ENCODE peak calls at places on chromosome 10, in six cellular contexts. One of them, this sample, is unnamed. For H3K4me1, the result is how much of the 10 kb centered on the place peaks cover.

GRCh38 chr10:51986531-51986930 is 287.1 kb upstream of the CSTF2T start:
- DNase-seq in left ventricle myocardium inferior: no peak
- DNase-seq in transverse colon: no peak
- DNase-seq in RWPE2: no peak
- DNase-seq in small intestine: peak
- DNase-seq in body of pancreas: no peak
- DNase-seq in this sample: no peak

GRCh38 chr10:271201-271600 is 135.9 kb downstream of the ZMYND11 start:
- DNase-seq in left ventricle myocardium inferior: no peak
- DNase-seq in transverse colon: no peak
- DNase-seq in RWPE2: no peak
- DNase-seq in small intestine: no peak
- DNase-seq in body of pancreas: no peak
- DNase-seq in this sample: no peak

GRCh38 chr10:32851301-32851700 is 106.7 kb downstream of the ITGB1 start:
- DNase-seq in left ventricle myocardium inferior: no peak
- DNase-seq in transverse colon: no peak
- DNase-seq in RWPE2: no peak
- DNase-seq in small intestine: no peak
- DNase-seq in body of pancreas: no peak
- DNase-seq in this sample: no peak

GRCh38 chr10:127921075-127921750 is 14.3 kb downstream of the PTPRE start:
- DNase-seq in left ventricle myocardium inferior: no peak
- DNase-seq in transverse colon: no peak
- DNase-seq in RWPE2: no peak
- DNase-seq in small intestine: no peak
- DNase-seq in body of pancreas: no peak
- DNase-seq in this sample: no peak

GRCh38 chr10:73413108-73413527 is 740 bp downstream of the ANXA7 start:
- DNase-seq in left ventricle myocardium inferior: no peak
- DNase-seq in transverse colon: peak
- DNase-seq in RWPE2: no peak
- DNase-seq in small intestine: peak
- DNase-seq in body of pancreas: peak
- DNase-seq in this sample: no peak

GRCh38 chr10:43254881-43255643 is 11.8 kb downstream of the RASGEF1A start:
- DNase-seq in left ventricle myocardium inferior: peak
- DNase-seq in transverse colon: no peak
- DNase-seq in RWPE2: no peak
- DNase-seq in small intestine: no peak
- DNase-seq in body of pancreas: peak
- DNase-seq in this sample: no peak

GRCh38 chr10:131453772-131454634 is 142.5 kb upstream of the TCERG1L start:
- DNase-seq in left ventricle myocardium inferior: peak
- DNase-seq in transverse colon: peak
- DNase-seq in RWPE2: no peak
- DNase-seq in small intestine: peak
- DNase-seq in body of pancreas: peak
- DNase-seq in this sample: no peak

GRCh38 chr10:470339-471003 is 219.0 kb downstream of the DIP2C start:
- DNase-seq in left ventricle myocardium inferior: no peak
- DNase-seq in transverse colon: no peak
- DNase-seq in RWPE2: no peak
- DNase-seq in small intestine: no peak
- DNase-seq in body of pancreas: no peak
- DNase-seq in this sample: no peak

GRCh38 chr10:32402499-32402898 is 43.4 kb upstream of the CCDC7 start:
- DNase-seq in left ventricle myocardium inferior: no peak
- DNase-seq in transverse colon: no peak
- DNase-seq in RWPE2: no peak
- DNase-seq in small intestine: no peak
- DNase-seq in body of pancreas: no peak
- DNase-seq in this sample: no peak

GRCh38 chr10:73648975-73649829 is 6.6 kb downstream of the SYNPO2L start:
- DNase-seq in left ventricle myocardium inferior: no peak
- DNase-seq in transverse colon: no peak
- DNase-seq in RWPE2: no peak
- DNase-seq in small intestine: no peak
- DNase-seq in body of pancreas: no peak
- DNase-seq in this sample: no peak

GRCh38 chr10:45373003-45373782 is 823 bp upstream of the ALOX5 start:
- DNase-seq in left ventricle myocardium inferior: no peak
- DNase-seq in transverse colon: peak
- DNase-seq in RWPE2: no peak
- DNase-seq in small intestine: no peak
- DNase-seq in body of pancreas: peak
- DNase-seq in this sample: no peak

GRCh38 chr10:23383637-23384036 is 39.0 kb upstream of the C10orf67 start:
- DNase-seq in left ventricle myocardium inferior: no peak
- DNase-seq in transverse colon: no peak
- DNase-seq in RWPE2: no peak
- DNase-seq in small intestine: no peak
- DNase-seq in body of pancreas: no peak
- DNase-seq in this sample: no peak

GRCh38 chr10:60951272-60951724 is 7.3 kb upstream of the RHOBTB1 start:
- DNase-seq in left ventricle myocardium inferior: no peak
- DNase-seq in transverse colon: no peak
- DNase-seq in RWPE2: no peak
- DNase-seq in small intestine: no peak
- DNase-seq in body of pancreas: no peak
- DNase-seq in this sample: no peak

GRCh38 chr10:52348037-52348564 is 34.0 kb downstream of the DKK1 start:
- DNase-seq in left ventricle myocardium inferior: no peak
- DNase-seq in transverse colon: no peak
- DNase-seq in RWPE2: no peak
- DNase-seq in small intestine: no peak
- DNase-seq in body of pancreas: no peak
- DNase-seq in this sample: no peak

GRCh38 chr10:131315343-131315742 is 3.8 kb upstream of the TCERG1L start:
- DNase-seq in left ventricle myocardium inferior: no peak
- DNase-seq in transverse colon: no peak
- DNase-seq in RWPE2: no peak
- DNase-seq in small intestine: no peak
- DNase-seq in body of pancreas: no peak
- DNase-seq in this sample: no peak

GRCh38 chr10:99937630-99938029 is 72.1 kb downstream of the DNMBP start:
- DNase-seq in left ventricle myocardium inferior: no peak
- DNase-seq in transverse colon: no peak
- DNase-seq in RWPE2: no peak
- DNase-seq in small intestine: peak
- DNase-seq in body of pancreas: no peak
- DNase-seq in this sample: no peak

GRCh38 chr10:63708421-63708820 is 187.2 kb downstream of the REEP3 start:
- DNase-seq in left ventricle myocardium inferior: no peak
- DNase-seq in transverse colon: no peak
- DNase-seq in RWPE2: no peak
- DNase-seq in small intestine: no peak
- DNase-seq in body of pancreas: no peak
- DNase-seq in this sample: no peak

GRCh38 chr10:47181057-47181849 is 118.7 kb upstream of the GDF10 start:
- DNase-seq in left ventricle myocardium inferior: no peak
- DNase-seq in transverse colon: no peak
- DNase-seq in RWPE2: no peak
- DNase-seq in small intestine: no peak
- DNase-seq in body of pancreas: no peak
- DNase-seq in this sample: no peak

GRCh38 chr10:47176206-47176902 is 123.6 kb upstream of the GDF10 start:
- DNase-seq in left ventricle myocardium inferior: no peak
- DNase-seq in transverse colon: no peak
- DNase-seq in RWPE2: no peak
- DNase-seq in small intestine: no peak
- DNase-seq in body of pancreas: no peak
- DNase-seq in this sample: no peak

GRCh38 chr10:47176903-47177860 is 122.8 kb upstream of the GDF10 start:
- DNase-seq in left ventricle myocardium inferior: no peak
- DNase-seq in transverse colon: no peak
- DNase-seq in RWPE2: no peak
- DNase-seq in small intestine: no peak
- DNase-seq in body of pancreas: no peak
- DNase-seq in this sample: no peak

GRCh38 chr10:47179291-47179647 is 120.7 kb upstream of the GDF10 start:
- DNase-seq in left ventricle myocardium inferior: no peak
- DNase-seq in transverse colon: no peak
- DNase-seq in RWPE2: no peak
- DNase-seq in small intestine: no peak
- DNase-seq in body of pancreas: no peak
- DNase-seq in this sample: no peak

GRCh38 chr10:47178537-47179290 is 121.3 kb upstream of the GDF10 start:
- DNase-seq in left ventricle myocardium inferior: no peak
- DNase-seq in transverse colon: no peak
- DNase-seq in RWPE2: no peak
- DNase-seq in small intestine: no peak
- DNase-seq in body of pancreas: no peak
- DNase-seq in this sample: no peak
- H3K4me1 ChIP-seq in left ventricle myocardium inferior: under half
- H3K4me1 ChIP-seq in transverse colon: under half
- H3K4me1 ChIP-seq in RWPE2: under half
- H3K4me1 ChIP-seq in small intestine: under half
- H3K4me1 ChIP-seq in body of pancreas: under half
- H3K4me1 ChIP-seq in this sample: under half

GRCh38 chr10:59360605-59361515 is 1.5 kb downstream of the FAM13C start:
- DNase-seq in left ventricle myocardium inferior: no peak
- DNase-seq in transverse colon: no peak
- DNase-seq in RWPE2: no peak
- DNase-seq in small intestine: no peak
- DNase-seq in body of pancreas: no peak
- DNase-seq in this sample: no peak

GRCh38 chr10:59354434-59354833 is 7.9 kb downstream of the FAM13C start:
- DNase-seq in left ventricle myocardium inferior: no peak
- DNase-seq in transverse colon: no peak
- DNase-seq in RWPE2: no peak
- DNase-seq in small intestine: no peak
- DNase-seq in body of pancreas: no peak
- DNase-seq in this sample: no peak

GRCh38 chr10:59362184-59362966 is at the start of gene FAM13C:
- DNase-seq in left ventricle myocardium inferior: peak
- DNase-seq in transverse colon: peak
- DNase-seq in RWPE2: peak
- DNase-seq in small intestine: peak
- DNase-seq in body of pancreas: peak
- DNase-seq in this sample: peak

GRCh38 chr10:59361659-59362183 is 628 bp downstream of the FAM13C start:
- DNase-seq in left ventricle myocardium inferior: no peak
- DNase-seq in transverse colon: no peak
- DNase-seq in RWPE2: no peak
- DNase-seq in small intestine: peak
- DNase-seq in body of pancreas: no peak
- DNase-seq in this sample: no peak

GRCh38 chr10:59358576-59358975 is 3.8 kb downstream of the FAM13C start:
- DNase-seq in left ventricle myocardium inferior: no peak
- DNase-seq in transverse colon: no peak
- DNase-seq in RWPE2: no peak
- DNase-seq in small intestine: no peak
- DNase-seq in body of pancreas: no peak
- DNase-seq in this sample: no peak
- H3K4me1 ChIP-seq in left ventricle myocardium inferior: under half
- H3K4me1 ChIP-seq in transverse colon: under half
- H3K4me1 ChIP-seq in RWPE2: under half
- H3K4me1 ChIP-seq in small intestine: under half
- H3K4me1 ChIP-seq in body of pancreas: under half
- H3K4me1 ChIP-seq in this sample: under half

GRCh38 chr10:92847185-92847864 is 995 bp upstream of the EXOC6 start:
- DNase-seq in left ventricle myocardium inferior: no peak
- DNase-seq in transverse colon: no peak
- DNase-seq in RWPE2: no peak
- DNase-seq in small intestine: peak
- DNase-seq in body of pancreas: no peak
- DNase-seq in this sample: no peak
- H3K4me1 ChIP-seq in left ventricle myocardium inferior: under half
- H3K4me1 ChIP-seq in transverse colon: under half
- H3K4me1 ChIP-seq in RWPE2: under half
- H3K4me1 ChIP-seq in small intestine: under half
- H3K4me1 ChIP-seq in body of pancreas: under half
- H3K4me1 ChIP-seq in this sample: under half

GRCh38 chr10:8365935-8366911 is 311.7 kb downstream of the GATA3 start:
- DNase-seq in left ventricle myocardium inferior: no peak
- DNase-seq in transverse colon: no peak
- DNase-seq in RWPE2: peak
- DNase-seq in small intestine: peak
- DNase-seq in body of pancreas: no peak
- DNase-seq in this sample: no peak

GRCh38 chr10:8360365-8360764 is 305.9 kb downstream of the GATA3 start:
- DNase-seq in left ventricle myocardium inferior: no peak
- DNase-seq in transverse colon: no peak
- DNase-seq in RWPE2: no peak
- DNase-seq in small intestine: peak
- DNase-seq in body of pancreas: no peak
- DNase-seq in this sample: no peak

GRCh38 chr10:8360814-8361509 is 306.5 kb downstream of the GATA3 start:
- DNase-seq in left ventricle myocardium inferior: no peak
- DNase-seq in transverse colon: no peak
- DNase-seq in RWPE2: no peak
- DNase-seq in small intestine: no peak
- DNase-seq in body of pancreas: no peak
- DNase-seq in this sample: no peak

GRCh38 chr10:8359467-8359866 is 305.0 kb downstream of the GATA3 start:
- DNase-seq in left ventricle myocardium inferior: no peak
- DNase-seq in transverse colon: no peak
- DNase-seq in RWPE2: no peak
- DNase-seq in small intestine: no peak
- DNase-seq in body of pancreas: no peak
- DNase-seq in this sample: no peak

DNA sequence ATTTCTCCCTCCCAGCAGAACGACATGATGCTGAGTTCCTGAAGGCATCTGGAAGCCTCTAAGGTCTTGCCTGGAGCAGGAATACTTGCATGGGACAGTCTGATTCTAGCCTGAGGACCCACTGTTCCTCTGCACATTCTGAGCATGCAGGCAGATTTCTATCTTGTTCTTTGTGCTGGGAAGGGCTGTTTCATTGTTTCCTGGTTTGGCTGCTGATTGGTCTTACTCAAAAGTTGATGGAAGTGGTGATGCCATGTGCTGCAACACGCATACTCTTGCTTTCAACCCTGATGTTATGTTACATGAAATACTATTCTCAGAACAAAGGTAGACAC is 307.0 kb downstream of the GATA3 start:
- DNase-seq in left ventricle myocardium inferior: no peak
- DNase-seq in transverse colon: no peak
- DNase-seq in RWPE2: no peak
- DNase-seq in small intestine: no peak
- DNase-seq in body of pancreas: no peak
- DNase-seq in this sample: no peak
- H3K4me1 ChIP-seq in left ventricle myocardium inferior: under half
- H3K4me1 ChIP-seq in transverse colon: under half
- H3K4me1 ChIP-seq in RWPE2: under half
- H3K4me1 ChIP-seq in small intestine: under half
- H3K4me1 ChIP-seq in body of pancreas: under half
- H3K4me1 ChIP-seq in this sample: under half

GRCh38 chr10:3764626-3765375 is 20.2 kb downstream of the KLF6 start:
- DNase-seq in left ventricle myocardium inferior: no peak
- DNase-seq in transverse colon: peak
- DNase-seq in RWPE2: no peak
- DNase-seq in small intestine: no peak
- DNase-seq in body of pancreas: no peak
- DNase-seq in this sample: no peak
- H3K4me1 ChIP-seq in left ventricle myocardium inferior: under half
- H3K4me1 ChIP-seq in transverse colon: under half
- H3K4me1 ChIP-seq in RWPE2: under half
- H3K4me1 ChIP-seq in small intestine: under half
- H3K4me1 ChIP-seq in body of pancreas: under half
- H3K4me1 ChIP-seq in this sample: half or more

GRCh38 chr10:80186364-80187012 is 18.8 kb downstream of the ANXA11 start:
- DNase-seq in left ventricle myocardium inferior: peak
- DNase-seq in transverse colon: no peak
- DNase-seq in RWPE2: no peak
- DNase-seq in small intestine: no peak
- DNase-seq in body of pancreas: peak
- DNase-seq in this sample: peak
- H3K4me1 ChIP-seq in left ventricle myocardium inferior: half or more
- H3K4me1 ChIP-seq in transverse colon: half or more
- H3K4me1 ChIP-seq in RWPE2: under half
- H3K4me1 ChIP-seq in small intestine: under half
- H3K4me1 ChIP-seq in body of pancreas: half or more
- H3K4me1 ChIP-seq in this sample: half or more